ENCODE peak calls at places on chromosomes 4 and X, in eight cellular contexts. N is lower lobe of right lung, H is brain microvascular endothelial cell, G is caudate nucleus, X is hepatocyte, F is fibroblast of lung, I is left lung, C is kidney. D is an unnamed sample.

GRCh38 chr4:8205749-8206611 is 6.9 kb downstream of the SH3TC1 start:
- DNase-seq in I (no peak), C (no peak), N (no peak), G (no peak), H (no peak), F (no peak), X (no peak), D (no peak)

GRCh38 chrX:110691446-110691845 is 104.2 kb downstream of the CHRDL1 start:
- DNase-seq in C (no peak), F (peak), H (no peak), X (no peak), G (no peak), I (no peak), N (no peak), D (no peak)

GRCh38 chr4:182593864-182594263 is 323.3 kb downstream of the DCTD start:
- DNase-seq in X (no peak), F (peak), H (peak), C (no peak), I (no peak), G (no peak), N (no peak), D (no peak)

GRCh38 chrX:131393426-131393825 is 104.3 kb upstream of the IGSF1 start:
- DNase-seq in F (no peak), N (peak), X (no peak), H (no peak), G (no peak), C (no peak), I (no peak), D (no peak)

GRCh38 chr4:145840162-145840768 is 98.4 kb downstream of the ZNF827 start:
- DNase-seq in N (no peak), C (no peak), X (peak), G (no peak), I (no peak), H (peak), F (peak), D (no peak)

GRCh38 chr4:101348367-101348827 is 1.1 kb upstream of the PPP3CA start:
- DNase-seq in H (no peak), G (peak), C (no peak), X (no peak), F (no peak), N (no peak), I (no peak), D (no peak)

GRCh38 chrX:135923353-135923752 is 29.8 kb downstream of the SAGE1 start:
- DNase-seq in F (no peak), G (no peak), H (no peak), N (no peak), X (no peak), C (no peak), I (no peak), D (no peak)

GRCh38 chr4:147049940-147050852 is 104.5 kb upstream of the TTC29 start:
- DNase-seq in I (no peak), C (no peak), F (peak), H (peak), N (no peak), X (peak), G (no peak), D (no peak)

GRCh38 chrX:23792861-23793553 is 10.0 kb downstream of the SAT1 start:
- DNase-seq in G (no peak), I (no peak), N (no peak), X (no peak), H (no peak), C (no peak), F (no peak), D (no peak)

GRCh38 chrX:46260502-46260901 is 284.7 kb downstream of the ZNF674 start:
- DNase-seq in I (no peak), H (no peak), X (no peak), C (no peak), N (no peak), G (no peak), F (peak), D (no peak)

GRCh38 chr4:89351201-89351600 is 43.6 kb upstream of the GPRIN3 start:
- DNase-seq in H (no peak), X (no peak), F (no peak), N (no peak), G (no peak), I (no peak), C (no peak), D (no peak)
- H3K27ac ChIP-seq in H (no peak), X (no peak), F (no peak), N (no peak), G (no peak), I (no peak), C (no peak), D (no peak)

GRCh38 chr4:82890602-82890912 is 396 bp downstream of the SEC31A start:
- DNase-seq in X (no peak), N (no peak), G (no peak), C (no peak), F (peak), H (no peak), I (no peak), D (no peak)

GRCh38 chr4:82890913-82891727 is at the start of gene SEC31A:
- DNase-seq in H (peak), F (peak), G (peak), I (peak), C (peak), N (peak), X (peak), D (peak)

GRCh38 chr4:82886145-82886942 is 4.6 kb downstream of the SEC31A start:
- DNase-seq in C (no peak), H (no peak), N (no peak), G (no peak), F (no peak), I (no peak), X (peak), D (no peak)

GRCh38 chr4:82891728-82892466 is 944 bp upstream of the SEC31A start:
- DNase-seq in F (peak), N (no peak), G (no peak), X (peak), H (no peak), C (no peak), I (no peak), D (no peak)

DNA sequence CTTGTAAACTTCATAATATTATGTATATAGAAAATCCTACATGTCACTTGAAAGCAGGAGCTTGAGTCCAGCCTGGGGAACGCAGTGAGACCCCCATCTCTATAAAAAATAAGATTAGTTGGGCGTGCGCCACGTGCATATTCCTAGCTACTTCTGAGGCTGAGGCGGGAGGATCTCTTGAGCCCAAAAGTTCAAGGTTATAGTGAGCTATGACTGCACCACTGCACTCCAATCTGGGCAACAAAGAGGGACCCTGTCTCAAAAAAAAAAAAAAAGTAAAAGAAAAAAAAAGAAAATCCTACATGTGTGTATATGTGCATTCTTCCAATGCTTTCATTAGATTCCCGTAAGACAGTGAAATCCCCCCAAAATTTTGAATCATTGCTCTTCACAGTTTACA is 1.7 kb downstream of the SEC31A start:
- DNase-seq in F (no peak), I (no peak), X (peak), N (no peak), C (no peak), G (no peak), H (no peak), D (no peak)
- H3K27ac ChIP-seq in F (no peak), I (no peak), X (peak), N (no peak), C (no peak), G (no peak), H (no peak), D (no peak)

GRCh38 chr4:126544276-126544675 is 1088.5 kb upstream of the INTU start:
- DNase-seq in G (no peak), I (no peak), H (no peak), N (no peak), C (no peak), F (no peak), X (no peak), D (no peak)

GRCh38 chr4:126541820-126542219 is 1090.9 kb upstream of the INTU start:
- DNase-seq in N (no peak), X (no peak), I (no peak), G (no peak), F (no peak), C (no peak), H (no peak), D (no peak)

DNA sequence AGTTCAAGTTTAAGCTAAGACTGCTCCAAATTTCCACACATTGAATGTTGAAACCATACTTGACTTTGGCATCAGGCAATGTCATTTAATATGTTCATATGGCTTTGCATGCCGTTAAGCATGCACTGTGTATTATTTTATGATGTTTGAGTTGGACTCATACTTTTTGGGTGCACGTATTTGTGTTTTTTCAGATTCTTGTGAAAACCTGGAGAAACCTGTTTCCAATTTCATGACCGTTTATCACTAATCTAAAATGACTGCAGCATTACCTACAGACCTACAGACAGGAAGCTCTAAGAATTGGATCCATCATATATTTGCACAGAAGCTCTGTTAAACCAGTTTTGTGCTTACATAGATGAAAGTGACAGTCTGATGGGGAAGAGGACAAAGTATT is 1093.0 kb upstream of the INTU start:
- DNase-seq in I (no peak), C (no peak), G (no peak), H (no peak), X (no peak), F (no peak), N (no peak), D (no peak)
- H3K27ac ChIP-seq in I (no peak), C (no peak), G (no peak), H (no peak), X (no peak), F (no peak), N (no peak), D (no peak)

GRCh38 chr4:2930135-2930805 is 32.9 kb downstream of the NOP14 start:
- DNase-seq in G (no peak), N (peak), I (peak), H (no peak), C (peak), F (no peak), X (peak), D (no peak)
- H3K27ac ChIP-seq in G (no peak), N (peak), I (peak), H (no peak), C (no peak), F (no peak), X (peak), D (no peak)

D was measured in neuronal stem cell.